ENCODE peak calls at places on chromosomes 13 and 19, in five cellular contexts. One of them, this sample, is unnamed.

GRCh38 chr19:10009269-10009665 is 1.0 kb downstream of the COL5A3 start:
- DNase-seq in germinal center: peak
- DNase-seq in brain pericyte: peak
- DNase-seq in osteocyte: peak
- DNase-seq in cardiac fibroblast: peak
- DNase-seq in this sample: no peak

GRCh38 chr13:34064456-34065205 is 246.7 kb downstream of the RFC3 start:
- DNase-seq in germinal center: no peak
- DNase-seq in brain pericyte: no peak
- DNase-seq in osteocyte: no peak
- DNase-seq in cardiac fibroblast: no peak
- DNase-seq in this sample: no peak

GRCh38 chr13:36750946-36751345 is 68.1 kb upstream of the RFXAP start:
- DNase-seq in germinal center: no peak
- DNase-seq in brain pericyte: no peak
- DNase-seq in osteocyte: no peak
- DNase-seq in cardiac fibroblast: no peak
- DNase-seq in this sample: no peak

GRCh38 chr19:35908977-35909683 is 1.0 kb upstream of the TYROBP start:
- DNase-seq in germinal center: peak
- DNase-seq in brain pericyte: no peak
- DNase-seq in osteocyte: no peak
- DNase-seq in cardiac fibroblast: no peak
- DNase-seq in this sample: no peak

GRCh38 chr13:40549500-40550094 is 116.8 kb downstream of the FOXO1 start:
- DNase-seq in germinal center: no peak
- DNase-seq in brain pericyte: no peak
- DNase-seq in osteocyte: no peak
- DNase-seq in cardiac fibroblast: peak
- DNase-seq in this sample: no peak

GRCh38 chr13:29733069-29733700 is 117.2 kb downstream of the UBL3 start:
- DNase-seq in germinal center: no peak
- DNase-seq in brain pericyte: no peak
- DNase-seq in osteocyte: no peak
- DNase-seq in cardiac fibroblast: no peak
- DNase-seq in this sample: no peak

GRCh38 chr19:54452626-54453025 is 3.6 kb downstream of the LENG8 start:
- DNase-seq in germinal center: no peak
- DNase-seq in brain pericyte: no peak
- DNase-seq in osteocyte: no peak
- DNase-seq in cardiac fibroblast: no peak
- DNase-seq in this sample: no peak

GRCh38 chr19:55080915-55081772 is 5.5 kb downstream of the EPS8L1 start:
- DNase-seq in germinal center: peak
- DNase-seq in brain pericyte: no peak
- DNase-seq in osteocyte: peak
- DNase-seq in cardiac fibroblast: peak
- DNase-seq in this sample: peak

GRCh38 chr19:31334101-31334848 is 15.0 kb downstream of the TSHZ3 start:
- DNase-seq in germinal center: no peak
- DNase-seq in brain pericyte: no peak
- DNase-seq in osteocyte: no peak
- DNase-seq in cardiac fibroblast: peak
- DNase-seq in this sample: no peak

GRCh38 chr19:44948763-44949374 is 3.0 kb downstream of the APOC2 start:
- DNase-seq in germinal center: no peak
- DNase-seq in brain pericyte: no peak
- DNase-seq in osteocyte: no peak
- DNase-seq in cardiac fibroblast: no peak
- DNase-seq in this sample: no peak

This sample was measured in activated T-helper 1 cell treated with anti-CD3 and anti-CD28 coated beads, Interleukin-2, amount 50 U/mL, for 16 hours.